ENCODE peak calls at places on chromosomes 3 and 15, in eight cellular contexts. W is bronchial epithelial cell, L is cardiac muscle cell, U is right atrium auricular region, M is colonic mucosa, Z is brain microvascular endothelial cell, C is uterus, P is AG04450. N is an unnamed sample.

GRCh38 chr15:94026458-94026967 is 204.8 kb upstream of the MCTP2 start:
- DNase-seq in W (peak), L (no peak), U (no peak), M (no peak), Z (no peak), C (peak), P (peak), N (peak)

GRCh38 chr15:45667002-45667401 is 32.2 kb downstream of the SQOR start:
- DNase-seq in W (no peak), L (no peak), U (no peak), M (no peak), Z (no peak), C (no peak), P (no peak), N (no peak)

GRCh38 chr3:19739504-19739903 is 194.5 kb downstream of the EFHB start:
- DNase-seq in W (no peak), L (no peak), U (no peak), M (no peak), Z (no peak), C (no peak), P (no peak), N (no peak)

GRCh38 chr3:87625911-87626310 is 349.5 kb upstream of the POU1F1 start:
- DNase-seq in W (no peak), L (no peak), U (no peak), M (no peak), Z (peak), C (no peak), P (no peak), N (no peak)

GRCh38 chr3:143135150-143135549 is 15.6 kb downstream of the CHST2 start:
- DNase-seq in W (peak), L (no peak), U (no peak), M (no peak), Z (peak), C (no peak), P (peak), N (peak)

GRCh38 chr15:53448215-53449001 is 311.1 kb downstream of the WDR72 start:
- DNase-seq in W (no peak), L (no peak), U (no peak), M (no peak), Z (no peak), C (no peak), P (no peak), N (no peak)

GRCh38 chr3:34365766-34366165 is 567.3 kb downstream of the PDCD6IP start:
- DNase-seq in W (no peak), L (no peak), U (no peak), M (no peak), Z (no peak), C (no peak), P (no peak), N (no peak)

GRCh38 chr15:88215249-88215648 is 41.3 kb downstream of the NTRK3 start:
- DNase-seq in W (no peak), L (no peak), U (no peak), M (no peak), Z (no peak), C (no peak), P (no peak), N (no peak)

GRCh38 chr3:149969945-149970715 is 565 bp downstream of the PFN2 start:
- DNase-seq in W (peak), L (peak), U (peak), M (peak), Z (peak), C (peak), P (peak), N (peak)

GRCh38 chr3:17672506-17672905 is 69.9 kb downstream of the TBC1D5 start:
- DNase-seq in W (no peak), L (no peak), U (no peak), M (no peak), Z (no peak), C (no peak), P (no peak), N (peak)

GRCh38 chr15:70210538-70210937 is 112.8 kb upstream of the TLE3 start:
- DNase-seq in W (no peak), L (no peak), U (no peak), M (no peak), Z (no peak), C (no peak), P (no peak), N (no peak)

GRCh38 chr15:59532770-59533379 is 78.7 kb upstream of the GCNT3 start:
- DNase-seq in W (peak), L (peak), U (no peak), M (no peak), Z (peak), C (no peak), P (peak), N (peak)

GRCh38 chr3:55282994-55283393 is 204.1 kb downstream of the WNT5A start:
- DNase-seq in W (no peak), L (no peak), U (no peak), M (no peak), Z (no peak), C (no peak), P (no peak), N (no peak)

GRCh38 chr3:97228966-97229365 is 414.6 kb downstream of the EPHA6 start:
- DNase-seq in W (no peak), L (no peak), U (no peak), M (no peak), Z (no peak), C (no peak), P (no peak), N (no peak)

GRCh38 chr3:138945646-138946553 is 1.0 kb downstream of the FOXL2 start:
- DNase-seq in W (peak), L (peak), U (no peak), M (peak), Z (no peak), C (no peak), P (no peak), N (peak)

GRCh38 chr3:179410317-179410716 is 41.0 kb downstream of the GNB4 start:
- DNase-seq in W (no peak), L (no peak), U (no peak), M (no peak), Z (peak), C (no peak), P (no peak), N (peak)

GRCh38 chr3:31197941-31198340 is 303.5 kb upstream of the GADL1 start:
- DNase-seq in W (peak), L (no peak), U (no peak), M (peak), Z (no peak), C (no peak), P (no peak), N (peak)

GRCh38 chr3:52891164-52891563 is 6.2 kb downstream of the STIMATE start:
- DNase-seq in W (no peak), L (no peak), U (no peak), M (no peak), Z (no peak), C (no peak), P (no peak), N (no peak)

GRCh38 chr15:35784745-35785144 is 238.8 kb upstream of the DPH6 start:
- DNase-seq in W (no peak), L (peak), U (no peak), M (no peak), Z (no peak), C (no peak), P (no peak), N (no peak)

GRCh38 chr3:189908646-189909045 is 212.1 kb downstream of the P3H2 start:
- DNase-seq in W (peak), L (no peak), U (no peak), M (no peak), Z (peak), C (no peak), P (peak), N (peak)

GRCh38 chr15:42139596-42139995 is 16.8 kb downstream of the PLA2G4F start:
- DNase-seq in W (no peak), L (no peak), U (no peak), M (peak), Z (no peak), C (no peak), P (no peak), N (no peak)

GRCh38 chr3:108472011-108472591 is 38.3 kb downstream of the MYH15 start:
- DNase-seq in W (peak), L (no peak), U (no peak), M (peak), Z (peak), C (no peak), P (peak), N (peak)

GRCh38 chr3:142180761-142181362 is 31.5 kb upstream of the TFDP2 start:
- DNase-seq in W (peak), L (peak), U (no peak), M (peak), Z (peak), C (peak), P (no peak), N (peak)

GRCh38 chr3:30129765-30130164 is 476.6 kb upstream of the TGFBR2 start:
- DNase-seq in W (no peak), L (peak), U (no peak), M (no peak), Z (no peak), C (no peak), P (no peak), N (no peak)

GRCh38 chr15:81105521-81105920 is 28.5 kb upstream of the CFAP161 start:
- DNase-seq in W (peak), L (no peak), U (no peak), M (no peak), Z (peak), C (no peak), P (no peak), N (no peak)

GRCh38 chr15:39746176-39746575 is 36.5 kb downstream of the FSIP1 start:
- DNase-seq in W (no peak), L (no peak), U (no peak), M (no peak), Z (no peak), C (no peak), P (no peak), N (no peak)

GRCh38 chr15:64931381-64931780 is 19.7 kb downstream of the ANKDD1A start:
- DNase-seq in W (no peak), L (no peak), U (no peak), M (no peak), Z (no peak), C (no peak), P (no peak), N (no peak)

GRCh38 chr3:151278223-151278622 is at the start of gene P2RY14:
- DNase-seq in W (no peak), L (no peak), U (no peak), M (no peak), Z (no peak), C (no peak), P (no peak), N (no peak)

GRCh38 chr15:101011582-101011981 is 92.4 kb downstream of the LRRK1 start:
- DNase-seq in W (no peak), L (no peak), U (no peak), M (no peak), Z (no peak), C (no peak), P (no peak), N (no peak)

GRCh38 chr3:57150097-57150496 is 15.1 kb downstream of the IL17RD start:
- DNase-seq in W (no peak), L (no peak), U (no peak), M (no peak), Z (no peak), C (no peak), P (no peak), N (no peak)

GRCh38 chr3:195908439-195909293 is at the start of gene TNK2:
- DNase-seq in W (no peak), L (peak), U (no peak), M (peak), Z (no peak), C (no peak), P (no peak), N (no peak)

GRCh38 chr3:135736740-135737139 is 228.8 kb upstream of the PPP2R3A start:
- DNase-seq in W (peak), L (peak), U (no peak), M (peak), Z (peak), C (no peak), P (no peak), N (no peak)

GRCh38 chr3:12286927-12287726 is 1.7 kb upstream of the PPARG start:
- DNase-seq in W (no peak), L (peak), U (no peak), M (peak), Z (no peak), C (peak), P (no peak), N (peak)

GRCh38 chr15:70476441-70476840 is 286.9 kb downstream of the UACA start:
- DNase-seq in W (no peak), L (no peak), U (no peak), M (no peak), Z (no peak), C (no peak), P (no peak), N (no peak)

GRCh38 chr3:74613566-74613965 is 893 bp downstream of the CNTN3 start:
- DNase-seq in W (no peak), L (no peak), U (no peak), M (peak), Z (no peak), C (no peak), P (no peak), N (peak)

GRCh38 chr15:69125236-69125635 is 35.2 kb upstream of the GLCE start:
- DNase-seq in W (no peak), L (peak), U (no peak), M (no peak), Z (no peak), C (no peak), P (no peak), N (no peak)

GRCh38 chr15:88627463-88627862 is 6.3 kb downstream of the AEN start:
- DNase-seq in W (peak), L (no peak), U (no peak), M (peak), Z (no peak), C (no peak), P (no peak), N (no peak)

DNA sequence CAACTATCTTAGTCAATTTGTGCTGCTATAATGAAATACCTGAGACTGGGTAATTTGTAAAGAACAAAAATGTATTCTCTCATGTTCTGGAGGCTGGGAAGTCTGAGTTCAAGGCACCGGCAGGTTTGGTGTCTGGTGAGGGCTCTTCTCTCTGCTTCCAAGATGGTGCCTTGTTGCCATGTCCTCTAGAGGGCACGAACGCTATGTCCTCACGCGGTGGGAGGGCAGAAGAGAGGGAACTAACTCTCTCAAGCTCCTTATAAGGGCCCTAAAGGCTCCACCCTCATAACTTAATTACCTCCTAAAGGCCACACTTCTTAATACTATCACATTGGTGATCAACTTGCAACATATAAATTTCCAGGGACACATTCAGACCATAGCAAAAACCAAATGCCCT is 108.4 kb downstream of the ADAMTSL3 start:
- DNase-seq in W (no peak), L (no peak), U (no peak), M (no peak), Z (no peak), C (no peak), P (no peak), N (no peak)
- TF ChIP-seq CTCF in W (no peak), L (no peak), U (no peak), M (no peak), Z (no peak), C (no peak), P (no peak), N (no peak)

GRCh38 chr3:124587053-124587408 is 143.2 kb upstream of the UMPS start:
- DNase-seq in W (peak), L (no peak), U (no peak), M (no peak), Z (peak), C (no peak), P (no peak), N (no peak)

GRCh38 chr3:124584245-124584551 is 146.1 kb upstream of the UMPS start:
- DNase-seq in W (no peak), L (no peak), U (no peak), M (no peak), Z (no peak), C (no peak), P (no peak), N (no peak)

GRCh38 chr3:124584552-124585391 is 145.5 kb upstream of the UMPS start:
- DNase-seq in W (peak), L (peak), U (peak), M (peak), Z (peak), C (peak), P (no peak), N (no peak)

GRCh38 chr3:124588036-124588435 is 142.2 kb upstream of the UMPS start:
- DNase-seq in W (no peak), L (no peak), U (no peak), M (no peak), Z (no peak), C (no peak), P (no peak), N (no peak)

DNA sequence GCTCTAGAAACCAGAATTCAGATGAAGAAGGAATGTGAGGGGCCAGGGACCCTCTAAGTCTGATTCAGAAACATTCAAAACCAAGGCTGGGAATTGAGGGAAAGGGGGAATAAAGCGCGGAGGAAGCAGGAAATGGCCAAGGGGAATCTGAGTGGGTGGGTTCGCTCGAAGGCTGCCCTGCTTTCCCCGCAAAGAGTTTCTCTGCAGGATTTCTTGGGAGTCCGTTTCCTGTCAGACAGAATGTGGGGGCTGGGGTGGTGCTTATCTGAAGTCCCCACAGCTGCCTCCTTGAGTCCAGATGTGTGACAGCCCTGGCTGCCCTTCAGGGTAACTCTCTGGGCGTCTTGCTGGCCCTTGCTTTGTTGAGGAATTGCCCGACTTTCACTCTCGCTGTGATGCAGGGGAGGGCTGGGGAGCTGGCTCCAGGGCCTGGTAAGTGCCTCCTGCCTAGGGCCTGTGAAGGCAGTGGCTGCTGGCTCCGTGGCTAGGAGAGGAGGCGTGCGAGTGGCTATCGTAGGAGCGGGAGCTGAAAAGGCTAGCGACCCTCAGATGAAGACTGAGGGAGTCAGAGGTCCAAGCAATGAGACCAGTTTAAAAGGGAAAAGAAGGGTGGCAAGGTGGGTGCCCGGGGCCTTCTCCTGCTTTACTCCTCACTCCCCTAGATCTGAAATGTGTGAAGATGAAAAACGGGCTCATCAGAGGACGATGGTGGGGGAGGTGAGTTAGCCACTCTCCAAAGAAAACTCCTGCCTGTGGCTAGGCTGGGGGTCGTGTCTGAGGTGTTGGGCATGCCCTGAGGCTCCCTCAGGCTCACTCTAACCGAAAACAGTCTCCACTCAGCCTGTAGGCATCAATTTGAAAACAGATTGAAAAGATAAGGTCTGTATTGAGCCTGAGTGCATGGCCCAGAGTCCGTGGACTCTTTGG is 143.9 kb upstream of the UMPS start:
- DNase-seq in W (no peak), L (peak), U (no peak), M (no peak), Z (no peak), C (no peak), P (no peak), N (no peak)
- H3K4me3 ChIP-seq in W (no peak), L (peak), U (no peak), M (no peak), Z (no peak), C (no peak), P (no peak), N (no peak)

GRCh38 chr3:160225181-160226025 is at the start of gene C3orf80:
- DNase-seq in W (peak), L (peak), U (no peak), M (peak), Z (no peak), C (peak), P (no peak), N (peak)
- TF ChIP-seq CTCF in W (no peak), L (no peak), U (peak), M (no peak), Z (peak), C (no peak), P (no peak), N (no peak)

DNA sequence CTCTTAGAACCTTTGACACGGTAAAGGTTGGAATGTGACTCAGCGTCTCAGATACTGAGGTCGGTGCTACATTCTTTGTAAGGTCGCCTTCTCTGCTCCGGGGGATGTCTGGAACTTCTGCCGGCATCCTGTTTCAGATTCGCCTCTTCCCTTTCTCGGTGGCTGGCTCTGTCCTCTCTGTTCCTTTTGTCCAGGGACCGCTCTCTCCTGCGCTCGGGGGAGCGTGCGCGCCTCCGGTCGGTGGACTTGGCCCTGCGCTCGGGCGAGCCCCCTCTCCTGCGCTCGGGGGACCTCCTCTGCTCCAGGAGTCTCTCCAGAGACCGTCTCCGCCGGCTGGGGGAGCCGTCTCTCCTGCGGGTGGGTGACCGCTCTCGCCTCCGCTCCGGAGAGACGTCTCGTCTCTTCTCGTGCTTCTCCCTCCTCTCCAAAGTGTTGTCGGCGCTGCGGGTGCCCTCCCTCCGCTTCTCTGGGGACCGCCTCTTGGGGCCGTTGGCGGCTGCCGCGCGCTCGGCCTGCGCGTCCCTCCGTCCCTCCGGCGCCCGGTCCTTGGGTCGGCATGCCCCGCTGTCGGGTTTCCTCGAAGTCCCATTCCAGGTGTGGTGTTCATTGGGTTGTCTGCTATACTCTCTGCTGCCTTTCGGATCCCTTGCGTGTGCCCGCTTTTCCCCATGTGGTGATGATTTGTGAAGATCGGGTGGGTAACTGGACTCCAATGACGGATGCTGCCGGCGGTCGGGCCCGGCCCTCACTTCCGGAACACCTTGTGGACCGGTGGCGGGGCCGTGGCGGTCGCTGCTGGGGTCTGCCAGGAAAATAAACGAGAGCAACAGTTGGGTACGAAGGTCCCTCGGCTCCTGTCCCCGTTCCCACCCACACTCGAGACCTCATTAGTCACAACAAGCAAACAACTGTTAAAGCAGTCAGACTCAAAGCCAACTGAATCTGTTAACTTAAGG is 668.8 kb upstream of the ADAMTS9 start:
- DNase-seq in W (no peak), L (no peak), U (no peak), M (no peak), Z (peak), C (no peak), P (no peak), N (peak)
- H3K4me3 ChIP-seq in W (no peak), L (no peak), U (no peak), M (no peak), Z (peak), C (no peak), P (peak), N (peak)

GRCh38 chr15:74482661-74483060 is 21.7 kb upstream of the UBL7 start:
- DNase-seq in W (no peak), L (no peak), U (no peak), M (no peak), Z (peak), C (no peak), P (no peak), N (peak)
- TF ChIP-seq CTCF in W (no peak), L (no peak), U (no peak), M (no peak), Z (peak), C (no peak), P (peak), N (peak)

N was measured in foreskin fibroblast.